ENCODE peak calls at places on chromosome 1, in eight cellular contexts. G, X, R, Q, O, A, S and I are unnamed samples.

GRCh38 chr1:232462200-232462599 is 167.7 kb downstream of the SIPA1L2 start:
- DNase-seq in G (no peak), X (no peak), S (peak), O (no peak), A (no peak), R (no peak), Q (no peak), I (no peak)

GRCh38 chr1:43639990-43640794 is 9.8 kb upstream of the KDM4A start:
- DNase-seq in S (no peak), O (no peak), Q (no peak), R (no peak), A (no peak), G (no peak), X (no peak), I (no peak)

GRCh38 chr1:59879556-59879955 is 47.0 kb downstream of the CYP2J2 start:
- DNase-seq in O (peak), X (peak), G (no peak), S (peak), R (no peak), Q (no peak), A (peak), I (no peak)

GRCh38 chr1:109983380-109984189 is 980 bp upstream of the AHCYL1 start:
- DNase-seq in S (no peak), O (no peak), A (no peak), Q (no peak), G (no peak), X (no peak), R (peak), I (no peak)

GRCh38 chr1:78157162-78157561 is 111.4 kb downstream of the GIPC2 start:
- DNase-seq in X (no peak), O (no peak), G (no peak), Q (no peak), A (no peak), S (peak), R (no peak), I (no peak)

GRCh38 chr1:224131253-224131652 is 17.3 kb downstream of the FBXO28 start:
- DNase-seq in G (no peak), S (no peak), A (no peak), X (no peak), R (no peak), O (no peak), Q (no peak), I (no peak)

GRCh38 chr1:24544239-24544638 is 11.6 kb upstream of the NCMAP start:
- DNase-seq in G (no peak), R (no peak), A (no peak), Q (no peak), S (no peak), X (no peak), O (no peak), I (no peak)

GRCh38 chr1:1132928-1133750 is 17.2 kb upstream of the C1orf159 start:
- DNase-seq in R (no peak), A (no peak), Q (no peak), X (no peak), S (peak), O (no peak), G (no peak), I (no peak)

GRCh38 chr1:30730351-30731108 is 7.1 kb upstream of the MATN1 start:
- DNase-seq in X (no peak), A (no peak), R (no peak), S (no peak), Q (no peak), G (no peak), O (no peak), I (no peak)

GRCh38 chr1:186275818-186276217 is 99.2 kb downstream of the TPR start:
- DNase-seq in X (no peak), A (no peak), S (no peak), Q (no peak), G (no peak), R (no peak), O (no peak), I (no peak)

GRCh38 chr1:17282836-17283235 is 25.2 kb upstream of the PADI4 start:
- DNase-seq in X (no peak), R (no peak), Q (no peak), S (no peak), O (no peak), G (no peak), A (no peak), I (no peak)

GRCh38 chr1:201327687-201328240 is 44.5 kb downstream of the PKP1 start:
- DNase-seq in G (no peak), O (no peak), Q (no peak), A (no peak), S (no peak), R (peak), X (no peak), I (no peak)

GRCh38 chr1:94247146-94248094 is 10.0 kb upstream of the ARHGAP29 start:
- DNase-seq in R (peak), S (peak), X (peak), Q (peak), A (peak), O (peak), G (no peak), I (no peak)

GRCh38 chr1:246784621-246785535 is 60.7 kb downstream of the SCCPDH start:
- DNase-seq in Q (no peak), R (no peak), S (peak), G (no peak), O (no peak), X (no peak), A (no peak), I (peak)

GRCh38 chr1:37999434-38000232 is 5.7 kb downstream of the FHL3 start:
- DNase-seq in G (no peak), O (no peak), Q (no peak), S (peak), A (no peak), X (peak), R (peak), I (peak)

GRCh38 chr1:151265446-151266236 is 11.1 kb downstream of the PSMD4 start:
- DNase-seq in R (no peak), X (no peak), Q (no peak), A (no peak), S (no peak), G (no peak), O (no peak), I (no peak)

GRCh38 chr1:59543211-59543668 is 246.3 kb downstream of the FGGY start:
- DNase-seq in S (no peak), A (no peak), Q (no peak), X (no peak), R (no peak), O (no peak), G (no peak), I (no peak)

GRCh38 chr1:24317081-24317480 is 2.1 kb upstream of the GRHL3 start:
- DNase-seq in O (no peak), R (no peak), X (no peak), Q (no peak), A (peak), S (no peak), G (no peak), I (no peak)

GRCh38 chr1:31939484-31940329 is 1.5 kb upstream of the PTP4A2 start:
- DNase-seq in A (no peak), O (peak), X (peak), S (peak), G (no peak), Q (peak), R (no peak), I (peak)

GRCh38 chr1:13666317-13666716 is 33.7 kb upstream of the PRDM2 start:
- DNase-seq in R (no peak), G (no peak), O (no peak), A (no peak), Q (no peak), S (no peak), X (no peak), I (no peak)

GRCh38 chr1:189036628-189037027 is 1441.0 kb downstream of the BRINP3 start:
- DNase-seq in Q (no peak), O (no peak), X (no peak), R (no peak), A (no peak), G (no peak), S (no peak), I (no peak)

GRCh38 chr1:168243200-168243599 is 17.4 kb downstream of the SFT2D2 start:
- DNase-seq in S (no peak), R (no peak), A (no peak), Q (no peak), G (no peak), O (no peak), X (peak), I (no peak)

GRCh38 chr1:225880210-225880584 is 2.0 kb downstream of the TMEM63A start:
- DNase-seq in Q (no peak), X (no peak), S (no peak), R (no peak), O (no peak), G (no peak), A (peak), I (no peak)

GRCh38 chr1:182249201-182249676 is 142.4 kb downstream of the GLUL start:
- DNase-seq in Q (no peak), O (no peak), A (no peak), G (no peak), X (no peak), R (no peak), S (no peak), I (no peak)

GRCh38 chr1:115712911-115713609 is 55.5 kb downstream of the CASQ2 start:
- DNase-seq in O (no peak), G (no peak), S (no peak), Q (no peak), R (no peak), X (no peak), A (no peak), I (no peak)

GRCh38 chr1:37807555-37808368 is at the start of the genes C1orf122 and YRDC:
- DNase-seq in X (peak), S (peak), R (peak), Q (peak), O (peak), G (peak), A (peak), I (peak)

GRCh38 chr1:211606914-211607751 is 28.2 kb upstream of the SLC30A1 start:
- DNase-seq in O (no peak), G (no peak), Q (no peak), R (no peak), X (no peak), S (no peak), A (no peak), I (no peak)

GRCh38 chr1:196976278-196976677 is 1.1 kb upstream of the CFHR5 start:
- DNase-seq in X (no peak), O (no peak), S (no peak), Q (no peak), A (no peak), R (no peak), G (no peak), I (no peak)

GRCh38 chr1:29655945-29656866 is 419.9 kb downstream of the PTPRU start:
- DNase-seq in Q (no peak), X (no peak), A (no peak), O (no peak), G (peak), R (no peak), S (peak), I (no peak)

GRCh38 chr1:57832616-57833015 is 408.8 kb upstream of the DAB1 start:
- DNase-seq in A (no peak), S (no peak), R (no peak), G (no peak), X (no peak), O (no peak), Q (no peak), I (no peak)

GRCh38 chr1:15411593-15412487 is 2.2 kb downstream of the EFHD2 start:
- DNase-seq in S (peak), G (no peak), X (peak), Q (peak), A (no peak), R (no peak), O (no peak), I (no peak)

GRCh38 chr1:28865997-28866650 is 48.2 kb upstream of the EPB41 start:
- DNase-seq in O (no peak), G (no peak), X (no peak), R (no peak), S (no peak), A (no peak), Q (no peak), I (peak)

GRCh38 chr1:186967659-186968394 is 139.1 kb downstream of the PLA2G4A start:
- DNase-seq in Q (no peak), X (no peak), R (no peak), O (no peak), G (no peak), A (no peak), S (peak), I (no peak)

GRCh38 chr1:47997289-47998200 is at the start of gene TRABD2B:
- DNase-seq in O (peak), A (peak), Q (peak), G (peak), X (peak), R (peak), S (peak), I (peak)

GRCh38 chr1:156601892-156602291 is 613 bp upstream of the GPATCH4 start:
- DNase-seq in A (no peak), S (no peak), X (no peak), G (no peak), O (no peak), Q (no peak), R (no peak), I (no peak)

GRCh38 chr1:156602557-156602993 is 1.3 kb upstream of the GPATCH4 start:
- DNase-seq in G (no peak), R (no peak), S (no peak), Q (no peak), X (no peak), O (peak), A (peak), I (no peak)

GRCh38 chr1:156599811-156600210 is 1.5 kb downstream of the GPATCH4 start:
- DNase-seq in S (no peak), R (no peak), O (no peak), A (no peak), X (no peak), Q (no peak), G (no peak), I (no peak)

GRCh38 chr1:156600733-156601121 is 552 bp downstream of the GPATCH4 start:
- DNase-seq in S (no peak), O (no peak), R (no peak), X (no peak), Q (no peak), G (no peak), A (no peak), I (no peak)

DNA sequence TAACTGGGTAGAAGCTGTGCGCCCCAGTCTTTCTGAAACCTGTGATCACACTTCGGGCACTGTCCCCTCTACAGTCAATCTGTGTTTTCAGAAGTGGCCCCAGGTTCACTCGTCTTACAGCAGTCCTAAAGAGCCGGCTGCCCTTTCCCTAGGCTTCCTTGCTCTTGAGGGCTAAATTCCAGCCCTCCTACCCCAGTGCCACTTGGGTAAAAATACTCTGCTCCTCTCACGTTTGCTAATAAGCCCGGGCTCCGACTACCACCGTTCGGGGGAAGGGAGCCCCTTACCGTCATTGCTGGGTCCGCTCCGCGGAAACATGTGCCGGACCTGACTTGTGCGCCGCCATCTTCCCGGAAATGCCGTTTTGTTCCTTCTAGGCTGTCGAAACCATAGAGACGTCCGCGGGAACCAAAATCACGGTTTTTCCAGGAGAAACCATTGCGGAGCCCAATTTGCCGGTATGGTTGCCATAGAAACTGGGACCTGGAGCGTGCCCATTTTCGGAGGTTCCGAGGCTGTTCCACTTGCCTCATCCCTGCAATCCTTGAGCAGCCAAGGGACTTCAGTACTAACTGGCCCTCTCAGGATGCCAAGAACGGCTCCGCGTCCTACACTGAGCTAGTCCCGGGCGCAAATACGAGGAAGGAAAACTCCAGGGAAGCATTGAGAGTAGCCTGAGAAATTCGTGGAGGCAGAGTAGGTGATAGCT is at the start of gene GPATCH4:
- DNase-seq in X (peak), G (peak), A (peak), O (peak), Q (no peak), R (peak), S (peak), I (peak)
- TF ChIP-seq POLR2A in X (no peak), G (no peak), A (no peak), O (peak), Q (peak), R (no peak), S (peak), I (peak)

DNA sequence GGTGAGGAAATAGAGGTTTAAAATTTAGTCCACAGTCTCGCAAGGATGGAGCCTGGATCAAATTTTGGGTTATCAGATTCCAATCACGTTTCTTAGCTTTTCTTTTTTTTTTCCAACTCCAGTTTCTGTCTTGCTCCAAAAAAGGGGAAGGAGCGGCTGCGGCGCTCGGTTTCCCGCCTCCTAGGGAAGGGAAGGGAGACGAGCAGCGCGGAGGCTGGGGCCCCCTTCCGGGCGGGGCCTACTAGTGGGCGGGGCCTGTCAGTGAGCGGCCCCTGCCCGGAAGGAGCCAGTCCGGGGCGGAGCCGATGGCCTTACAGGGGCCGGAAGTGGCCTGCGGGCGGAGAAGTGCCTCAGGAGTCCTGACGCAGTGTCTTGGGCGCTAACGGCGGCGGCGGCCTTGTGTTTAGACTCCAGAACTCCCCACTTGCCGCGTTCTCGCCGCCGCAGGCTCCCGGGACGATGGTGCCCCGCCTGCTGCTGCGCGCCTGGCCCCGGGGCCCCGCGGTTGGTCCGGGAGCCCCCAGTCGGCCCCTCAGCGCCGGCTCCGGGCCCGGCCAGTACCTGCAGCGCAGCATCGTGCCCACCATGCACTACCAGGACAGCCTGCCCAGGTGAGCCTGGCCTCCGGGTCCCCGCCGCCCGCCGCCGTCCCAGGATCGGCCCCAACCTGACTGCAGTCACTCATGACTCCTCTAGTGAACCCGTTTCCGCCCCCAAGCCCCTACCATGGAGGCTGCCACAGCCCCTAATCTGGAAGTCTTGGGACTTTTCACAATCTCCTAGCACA is at the start of gene CPT2:
- DNase-seq in R (peak), O (peak), A (peak), Q (peak), X (peak), G (peak), S (peak), I (peak)
- TF ChIP-seq POLR2A in R (peak), O (peak), A (peak), Q (peak), X (peak), G (peak), S (peak), I (peak)

GRCh38 chr1:208201241-208201640 is 42.9 kb downstream of the PLXNA2 start:
- DNase-seq in A (no peak), S (peak), G (no peak), R (no peak), X (peak), Q (no peak), O (no peak), I (peak)

GRCh38 chr1:208204779-208205178 is 39.4 kb downstream of the PLXNA2 start:
- DNase-seq in G (no peak), R (no peak), A (no peak), Q (no peak), X (no peak), S (no peak), O (no peak), I (no peak)

GRCh38 chr1:208202333-208202987 is 41.7 kb downstream of the PLXNA2 start:
- DNase-seq in R (no peak), O (no peak), Q (no peak), X (no peak), S (no peak), A (no peak), G (no peak), I (no peak)

GRCh38 chr1:208203848-208204609 is 40.2 kb downstream of the PLXNA2 start:
- DNase-seq in A (no peak), R (no peak), X (no peak), Q (no peak), O (no peak), G (no peak), S (no peak), I (no peak)

DNA sequence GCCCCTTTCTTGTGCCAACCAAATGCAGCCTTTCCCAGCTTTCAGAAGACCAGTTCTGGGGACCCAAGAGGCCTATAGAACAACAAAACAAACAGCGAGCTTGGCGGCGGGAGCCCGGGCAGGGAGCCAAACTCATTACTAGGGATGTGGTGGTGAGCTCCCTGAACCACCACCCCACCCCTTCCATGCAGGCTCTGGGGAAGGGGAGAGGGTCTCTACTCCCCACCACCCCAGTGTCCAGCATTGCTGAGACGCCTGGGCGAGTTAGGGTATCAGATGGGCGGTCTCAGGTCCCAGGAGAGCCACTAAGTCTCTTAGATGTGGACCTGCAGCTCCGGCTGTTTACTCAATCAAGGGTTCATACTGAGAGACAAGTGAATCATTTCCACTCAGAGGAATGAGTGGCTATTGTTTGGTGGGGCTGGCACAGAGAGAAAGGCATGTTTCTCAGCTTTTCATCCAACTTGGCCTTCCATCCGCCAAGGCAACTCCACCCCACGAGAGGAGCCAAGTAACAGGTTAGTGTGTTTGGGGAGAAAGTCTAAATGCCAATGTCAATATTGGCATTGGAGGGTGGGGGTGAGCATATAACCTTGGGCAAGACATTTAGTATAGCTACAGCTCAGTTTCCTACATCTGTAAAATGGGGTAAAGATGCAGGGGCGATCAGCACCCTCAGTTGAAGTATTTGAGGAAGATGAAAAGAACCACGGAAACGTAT is 40.9 kb downstream of the PLXNA2 start:
- DNase-seq in R (no peak), S (peak), X (no peak), A (peak), O (no peak), G (no peak), Q (no peak), I (no peak)
- TF ChIP-seq POLR2A in R (no peak), S (no peak), X (no peak), A (no peak), O (no peak), G (no peak), Q (no peak), I (no peak)

GRCh38 chr1:7230121-7230895 is 445.1 kb downstream of the CAMTA1 start:
- DNase-seq in R (no peak), X (peak), S (no peak), O (no peak), Q (no peak), A (no peak), G (peak), I (no peak)

GRCh38 chr1:7229696-7230095 is 444.4 kb downstream of the CAMTA1 start:
- DNase-seq in Q (no peak), R (no peak), X (no peak), S (peak), G (peak), A (no peak), O (no peak), I (no peak)

GRCh38 chr1:7229186-7229585 is 443.9 kb downstream of the CAMTA1 start:
- DNase-seq in Q (no peak), X (peak), R (no peak), S (no peak), G (no peak), O (no peak), A (no peak), I (no peak)

GRCh38 chr1:7232441-7232840 is 447.2 kb downstream of the CAMTA1 start:
- DNase-seq in Q (no peak), R (no peak), S (no peak), X (no peak), G (no peak), O (no peak), A (no peak), I (no peak)

GRCh38 chr1:7230896-7231210 is 445.6 kb downstream of the CAMTA1 start:
- DNase-seq in X (peak), O (no peak), R (no peak), A (no peak), G (peak), S (no peak), Q (no peak), I (no peak)
- TF ChIP-seq POLR2A in X (no peak), O (no peak), R (no peak), A (no peak), G (no peak), S (no peak), Q (no peak), I (no peak)